ENCODE peak calls at places on chromosomes 3 and 15, in eight cellular contexts. W is T-helper 1 cell; A is fibroblast of mammary gland; Z is T-helper 2 cell; T is smooth muscle cell of the brain vasculature; X is kidney tubule cell; N is adipocyte; V is activated CD4-positive, alpha-beta T cell treated with anti-CD3 and anti-CD28 coated beads for 48 hours. K is an unnamed sample.

GRCh38 chr15:98888839-98889479 is 118.6 kb downstream of the PGPEP1L start:
- DNase-seq in X (peak), Z (no peak), N (no peak), A (peak), V (no peak), W (no peak), T (no peak), K (peak)

GRCh38 chr3:117355566-117355965 is 646.0 kb downstream of the TUSC7 start:
- DNase-seq in Z (no peak), N (peak), W (no peak), V (no peak), T (no peak), A (peak), X (peak), K (peak)

GRCh38 chr3:97871206-97871605 is 49.4 kb downstream of the CRYBG3 start:
- DNase-seq in V (no peak), Z (no peak), T (no peak), W (no peak), N (peak), A (peak), X (no peak), K (no peak)

GRCh38 chr3:63864008-63864871 is 573 bp downstream of the ATXN7 start:
- DNase-seq in X (peak), V (peak), N (peak), Z (peak), T (no peak), W (no peak), A (no peak), K (no peak)

GRCh38 chr3:94050546-94050945 is 12.2 kb downstream of the DHFR2 start:
- DNase-seq in V (no peak), N (no peak), A (no peak), W (no peak), X (no peak), T (no peak), Z (no peak), K (no peak)

GRCh38 chr3:35832140-35832571 is 192.8 kb downstream of the ARPP21 start:
- DNase-seq in W (no peak), Z (no peak), A (no peak), N (no peak), X (no peak), V (no peak), T (no peak), K (no peak)

GRCh38 chr3:106341090-106341489 is 472.3 kb upstream of the CBLB start:
- DNase-seq in T (no peak), V (no peak), N (no peak), Z (no peak), W (no peak), X (no peak), A (peak), K (no peak)

GRCh38 chr3:69144631-69145244 is 22.3 kb upstream of the LMOD3 start:
- DNase-seq in A (no peak), W (no peak), N (no peak), V (no peak), X (no peak), Z (no peak), T (no peak), K (no peak)

GRCh38 chr3:45965281-45966052 is 22.2 kb downstream of the CXCR6 start:
- DNase-seq in N (no peak), Z (peak), V (no peak), X (no peak), W (peak), A (no peak), T (no peak), K (no peak)

GRCh38 chr3:45544024-45544718 is 50.4 kb upstream of the LIMD1 start:
- DNase-seq in A (peak), V (no peak), X (no peak), N (no peak), T (no peak), Z (no peak), W (no peak), K (no peak)

GRCh38 chr3:40044487-40044886 is 235.1 kb downstream of the MYRIP start:
- DNase-seq in V (no peak), Z (no peak), T (no peak), A (peak), X (peak), W (no peak), N (peak), K (no peak)

GRCh38 chr3:125008766-125009165 is 47.0 kb downstream of the HEG1 start:
- DNase-seq in A (no peak), Z (no peak), W (no peak), T (no peak), V (no peak), N (no peak), X (no peak), K (no peak)

GRCh38 chr3:5036858-5037257 is 57.6 kb downstream of the BHLHE40 start:
- DNase-seq in V (no peak), W (no peak), N (no peak), Z (no peak), A (no peak), X (no peak), T (no peak), K (no peak)

K was measured in pulmonary artery endothelial cell.